ENCODE peak calls at places on chromosomes 5 and 9, in nine cellular contexts. X is NCI-H510A treated with DMSO at 0.1 percent for 48 hours; R is epithelial cell of esophagus; W is erythroblast; N is lower leg skin; S is NCI-H69; B is NCI-H460; H is left cardiac atrium; M is stimulated activated CD4-positive, alpha-beta T cell treated with anti-CD3 and anti-CD28 coated beads, Interleukin-2, amount 100 ng/mL, for 48 hours. C is an unnamed sample.

GRCh38 chr5:43412151-43412550 is at the start of gene CCL28:
- DNase-seq in X (peak), R (no peak), W (no peak), N (no peak), S (peak), B (no peak), H (no peak), M (no peak), C (no peak)

GRCh38 chr5:142717582-142718215 is 31.8 kb upstream of the FGF1 start:
- DNase-seq in X (peak), R (peak), W (no peak), N (no peak), S (peak), B (peak), H (no peak), M (no peak), C (peak)

GRCh38 chr5:176530983-176531901 is 6.0 kb downstream of the RNF44 start:
- DNase-seq in X (no peak), R (no peak), W (peak), N (no peak), S (no peak), B (no peak), H (no peak), M (no peak), C (no peak)

GRCh38 chr9:117076571-117077300 is 338.1 kb downstream of the ASTN2 start:
- DNase-seq in X (no peak), R (no peak), W (no peak), N (no peak), S (peak), B (no peak), H (no peak), M (no peak), C (no peak)

GRCh38 chr5:164119806-164120440 is 614.5 kb downstream of the MAT2B start:
- DNase-seq in X (no peak), R (peak), W (no peak), N (no peak), S (peak), B (peak), H (no peak), M (no peak), C (peak)

GRCh38 chr9:74729129-74729710 is 158.5 kb downstream of the TRPM6 start:
- DNase-seq in X (no peak), R (no peak), W (no peak), N (no peak), S (no peak), B (no peak), H (no peak), M (no peak), C (no peak)

GRCh38 chr9:82332018-82332773 is 343.6 kb downstream of the SPATA31D1 start:
- DNase-seq in X (peak), R (peak), W (no peak), N (no peak), S (peak), B (no peak), H (no peak), M (no peak), C (peak)

GRCh38 chr5:140336388-140336787 is 10.0 kb downstream of the HBEGF start:
- DNase-seq in X (no peak), R (no peak), W (no peak), N (no peak), S (no peak), B (no peak), H (peak), M (no peak), C (no peak)

GRCh38 chr5:142283304-142283703 is 41.5 kb downstream of the SPRY4 start:
- DNase-seq in X (peak), R (peak), W (no peak), N (no peak), S (no peak), B (no peak), H (no peak), M (no peak), C (no peak)

GRCh38 chr5:129172561-129172960 is 78.0 kb downstream of the ISOC1 start:
- DNase-seq in X (peak), R (peak), W (no peak), N (no peak), S (no peak), B (no peak), H (no peak), M (no peak), C (peak)

GRCh38 chr9:137446851-137447471 is 5.8 kb upstream of the ENTPD8 start:
- DNase-seq in X (no peak), R (no peak), W (no peak), N (no peak), S (no peak), B (no peak), H (peak), M (no peak), C (no peak)

GRCh38 chr5:167943353-167943752 is 348.1 kb upstream of the WWC1 start:
- DNase-seq in X (no peak), R (no peak), W (no peak), N (no peak), S (no peak), B (no peak), H (no peak), M (no peak), C (no peak)

GRCh38 chr9:116721411-116721810 is 34.3 kb downstream of the TRIM32 start:
- DNase-seq in X (no peak), R (no peak), W (no peak), N (no peak), S (no peak), B (no peak), H (no peak), M (no peak), C (no peak)

GRCh38 chr5:34574976-34575467 is 81.1 kb upstream of the RAI14 start:
- DNase-seq in X (no peak), R (no peak), W (no peak), N (no peak), S (peak), B (no peak), H (no peak), M (no peak), C (no peak)

GRCh38 chr5:16741007-16741406 is 124.2 kb upstream of the RETREG1 start:
- DNase-seq in X (no peak), R (peak), W (no peak), N (no peak), S (peak), B (no peak), H (no peak), M (no peak), C (no peak)

GRCh38 chr5:32539981-32540380 is 45.4 kb upstream of the SUB1 start:
- DNase-seq in X (no peak), R (no peak), W (no peak), N (no peak), S (no peak), B (no peak), H (no peak), M (no peak), C (no peak)

C was measured in kidney tubule cell.